ENCODE peak calls at places on chromosomes 3 and 15, in nine cellular contexts. U, W, G, O, F, Y, L, P and R are unnamed samples. For H3K4me1, the result is how much of the 10 kb centered on the place peaks cover.

GRCh38 chr3:123688241-123688747 is 103.4 kb upstream of the HACD2 start:
- DNase-seq in U (no peak), W (no peak), G (no peak), O (peak), F (no peak), Y (no peak), L (no peak), P (no peak), R (peak)

GRCh38 chr15:96340611-96341464 is 10.3 kb downstream of the NR2F2 start:
- DNase-seq in U (no peak), W (no peak), G (no peak), O (no peak), F (no peak), Y (no peak), L (peak), P (no peak), R (peak)

GRCh38 chr3:156135921-156136655 is 15.7 kb downstream of the KCNAB1 start:
- DNase-seq in U (peak), W (no peak), G (no peak), O (no peak), F (no peak), Y (no peak), L (no peak), P (no peak), R (no peak)

GRCh38 chr3:47930979-47931378 is 85.2 kb downstream of the MAP4 start:
- DNase-seq in U (no peak), W (no peak), G (no peak), O (no peak), F (no peak), Y (no peak), L (no peak), P (no peak), R (no peak)

GRCh38 chr3:16419640-16420039 is 93.9 kb downstream of the RFTN1 start:
- DNase-seq in U (no peak), W (no peak), G (no peak), O (no peak), F (no peak), Y (no peak), L (no peak), P (no peak), R (no peak)

GRCh38 chr3:119628816-119629445 is 31.2 kb downstream of the PLA1A start:
- DNase-seq in U (no peak), W (no peak), G (no peak), O (no peak), F (no peak), Y (no peak), L (no peak), P (no peak), R (no peak)

GRCh38 chr15:98599911-98600685 is 48.2 kb upstream of the IGF1R start:
- DNase-seq in U (peak), W (no peak), G (no peak), O (no peak), F (no peak), Y (no peak), L (peak), P (no peak), R (no peak)

GRCh38 chr3:37967252-37967881 is 23.2 kb upstream of the VILL start:
- DNase-seq in U (peak), W (peak), G (peak), O (no peak), F (peak), Y (peak), L (peak), P (no peak), R (peak)

GRCh38 chr15:35381328-35381727 is 164.6 kb downstream of the DPH6 start:
- DNase-seq in U (no peak), W (no peak), G (no peak), O (no peak), F (no peak), Y (no peak), L (no peak), P (no peak), R (no peak)

GRCh38 chr3:71035314-71035713 is 548.2 kb downstream of the FOXP1 start:
- DNase-seq in U (no peak), W (no peak), G (no peak), O (no peak), F (no peak), Y (no peak), L (no peak), P (no peak), R (no peak)

GRCh38 chr15:78051622-78052405 is 25.7 kb downstream of the TBC1D2B start:
- DNase-seq in U (peak), W (no peak), G (no peak), O (no peak), F (peak), Y (no peak), L (no peak), P (no peak), R (no peak)

GRCh38 chr3:11678735-11679134 is 35.0 kb upstream of the VGLL4 start:
- DNase-seq in U (no peak), W (no peak), G (no peak), O (no peak), F (no peak), Y (no peak), L (no peak), P (no peak), R (no peak)

GRCh38 chr3:48607519-48607918 is 1.9 kb downstream of the UQCRC1 start:
- DNase-seq in U (no peak), W (no peak), G (no peak), O (no peak), F (no peak), Y (no peak), L (no peak), P (no peak), R (no peak)

GRCh38 chr3:51718547-51719412 is 11.9 kb downstream of the GRM2 start:
- DNase-seq in U (peak), W (no peak), G (peak), O (no peak), F (peak), Y (no peak), L (no peak), P (no peak), R (no peak)

GRCh38 chr3:176431073-176431472 is 766.2 kb downstream of the TBL1XR1 start:
- DNase-seq in U (no peak), W (no peak), G (no peak), O (no peak), F (no peak), Y (no peak), L (no peak), P (no peak), R (no peak)

GRCh38 chr3:168040624-168041208 is 55.0 kb downstream of the GOLIM4 start:
- DNase-seq in U (no peak), W (no peak), G (no peak), O (no peak), F (no peak), Y (no peak), L (no peak), P (no peak), R (no peak)

GRCh38 chr3:141949394-141949793 is 73.0 kb downstream of the ATP1B3 start:
- DNase-seq in U (peak), W (no peak), G (no peak), O (no peak), F (no peak), Y (no peak), L (no peak), P (no peak), R (no peak)

GRCh38 chr15:90871097-90871715 is 2.8 kb downstream of the FURIN start:
- DNase-seq in U (peak), W (no peak), G (no peak), O (no peak), F (no peak), Y (no peak), L (peak), P (no peak), R (no peak)

GRCh38 chr3:39781632-39782031 is 27.8 kb upstream of the MYRIP start:
- DNase-seq in U (no peak), W (no peak), G (no peak), O (no peak), F (no peak), Y (no peak), L (no peak), P (no peak), R (no peak)

GRCh38 chr3:56205406-56205805 is 262.9 kb downstream of the ERC2 start:
- DNase-seq in U (no peak), W (no peak), G (no peak), O (no peak), F (no peak), Y (no peak), L (no peak), P (no peak), R (no peak)

GRCh38 chr3:157160652-157161480 is 919 bp upstream of the CCNL1 start:
- DNase-seq in U (peak), W (peak), G (no peak), O (peak), F (peak), Y (peak), L (peak), P (peak), R (peak)

GRCh38 chr3:176274161-176274560 is 923.1 kb downstream of the TBL1XR1 start:
- DNase-seq in U (no peak), W (no peak), G (no peak), O (no peak), F (no peak), Y (no peak), L (no peak), P (no peak), R (no peak)

GRCh38 chr3:109336272-109336957 is 931 bp downstream of the DPPA4 start:
- DNase-seq in U (no peak), W (no peak), G (no peak), O (no peak), F (no peak), Y (no peak), L (no peak), P (no peak), R (no peak)

GRCh38 chr15:72231847-72232461 is 964 bp upstream of the PKM start:
- DNase-seq in U (peak), W (peak), G (no peak), O (no peak), F (peak), Y (no peak), L (no peak), P (no peak), R (no peak)

GRCh38 chr3:51434746-51435323 is 43.8 kb downstream of the RBM15B start:
- DNase-seq in U (peak), W (peak), G (no peak), O (no peak), F (peak), Y (no peak), L (no peak), P (no peak), R (no peak)

GRCh38 chr3:170802164-170803151 is 67.5 kb downstream of the RPL22L1 start:
- DNase-seq in U (no peak), W (no peak), G (no peak), O (no peak), F (no peak), Y (no peak), L (no peak), P (no peak), R (no peak)

GRCh38 chr3:133562376-133562775 is 11.1 kb upstream of the CDV3 start:
- DNase-seq in U (no peak), W (no peak), G (no peak), O (no peak), F (no peak), Y (no peak), L (no peak), P (no peak), R (no peak)

GRCh38 chr3:165868088-165868487 is 30.9 kb upstream of the BCHE start:
- DNase-seq in U (no peak), W (no peak), G (no peak), O (no peak), F (no peak), Y (no peak), L (no peak), P (no peak), R (no peak)

GRCh38 chr3:13064964-13065363 is 8.3 kb downstream of the IQSEC1 start:
- DNase-seq in U (no peak), W (no peak), G (no peak), O (no peak), F (no peak), Y (no peak), L (no peak), P (no peak), R (no peak)
- H3K4me1 ChIP-seq in U (under half), W (under half), G (under half), O (under half), F (under half), Y (under half), L (under half), P (under half), R (under half)

GRCh38 chr3:182568206-182568605 is 225.1 kb upstream of the ATP11B start:
- DNase-seq in U (no peak), W (no peak), G (no peak), O (no peak), F (no peak), Y (no peak), L (no peak), P (no peak), R (no peak)
- H3K4me1 ChIP-seq in U (under half), W (under half), G (under half), O (under half), F (under half), Y (under half), L (under half), P (under half), R (under half)

GRCh38 chr3:146496246-146496645 is 26.9 kb upstream of the PLSCR2 start:
- DNase-seq in U (no peak), W (no peak), G (no peak), O (no peak), F (no peak), Y (no peak), L (no peak), P (no peak), R (no peak)
- H3K4me1 ChIP-seq in U (under half), W (under half), G (under half), O (under half), F (under half), Y (under half), L (under half), P (under half), R (under half)

GRCh38 chr3:100123112-100123511 is 8.8 kb upstream of the FILIP1L start:
- DNase-seq in U (no peak), W (no peak), G (no peak), O (no peak), F (no peak), Y (no peak), L (no peak), P (no peak), R (no peak)
- H3K4me1 ChIP-seq in U (under half), W (under half), G (under half), O (half or more), F (under half), Y (under half), L (under half), P (under half), R (under half)

DNA sequence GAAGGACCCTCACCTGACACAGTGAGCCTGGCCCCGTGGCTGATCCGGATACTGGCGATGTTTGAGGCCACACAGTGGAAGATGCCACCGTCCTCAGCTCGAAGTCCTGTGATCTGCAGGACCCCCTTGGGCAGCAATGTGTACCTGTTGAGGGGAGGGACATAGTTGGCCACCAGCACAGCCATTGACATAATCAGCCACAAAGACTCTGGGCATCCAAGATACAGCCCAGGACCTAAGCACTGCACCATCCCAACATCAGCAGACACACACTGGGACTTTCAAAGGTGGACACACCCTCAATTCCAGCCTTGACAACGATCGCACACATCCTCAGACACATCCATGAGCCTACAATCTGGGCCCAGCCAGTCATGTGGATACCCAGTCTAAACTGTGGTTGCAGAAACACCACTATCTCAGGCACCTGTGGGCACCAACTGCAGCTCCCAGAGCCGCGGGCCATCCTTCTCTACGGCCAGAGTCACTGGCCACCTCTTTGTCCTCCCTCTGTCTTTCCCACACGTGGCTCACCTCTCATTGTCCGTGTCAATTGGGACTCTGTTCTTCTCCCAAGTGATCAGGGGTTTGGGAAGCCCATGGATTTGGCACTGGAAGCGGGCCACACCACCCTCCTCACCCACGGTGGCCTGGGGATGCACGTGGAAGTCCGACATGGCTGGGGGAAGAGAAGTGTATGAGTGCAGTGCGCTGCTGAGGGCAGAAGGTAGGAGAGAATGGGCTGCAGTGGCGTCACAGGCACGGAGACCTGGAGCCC is 31.0 kb downstream of the RNU5B-1 start:
- DNase-seq in U (no peak), W (no peak), G (no peak), O (no peak), F (no peak), Y (no peak), L (no peak), P (no peak), R (no peak)
- H3K4me1 ChIP-seq in U (under half), W (under half), G (under half), O (under half), F (under half), Y (under half), L (under half), P (under half), R (under half)

GRCh38 chr3:174498638-174499037 is 360.5 kb upstream of the NAALADL2 start:
- DNase-seq in U (no peak), W (no peak), G (no peak), O (no peak), F (no peak), Y (no peak), L (no peak), P (no peak), R (no peak)
- H3K4me1 ChIP-seq in U (under half), W (under half), G (under half), O (under half), F (under half), Y (under half), L (under half), P (under half), R (under half)